ENCODE peak calls at places on chromosomes 1 and 21, in four cellular contexts. W is WERI-Rb-1, J is HFF-Myc, I is GM12865. A is an unnamed sample.

GRCh38 chr1:94970783-94971182 is 43.9 kb upstream of the CNN3 start:
- DNase-seq in W (no peak), J (no peak), I (no peak), A (no peak)

GRCh38 chr1:39988618-39989343 is 33.8 kb downstream of the MFSD2A start:
- DNase-seq in W (no peak), J (no peak), I (no peak), A (no peak)

GRCh38 chr1:212700892-212701819 is 1.5 kb upstream of the BATF3 start:
- DNase-seq in W (peak; percentile 71), J (no peak), I (peak; percentile 43), A (peak; percentile 11)

GRCh38 chr1:66747500-66747899 is 4.8 kb upstream of the DYNLT5 start:
- DNase-seq in W (no peak), J (no peak), I (no peak), A (no peak)

GRCh38 chr1:152018537-152018936 is 18.3 kb downstream of the S100A11 start:
- DNase-seq in W (peak; percentile 57), J (no peak), I (peak; percentile 22), A (no peak)

GRCh38 chr1:217478450-217478849 is 152.4 kb downstream of the GPATCH2 start:
- DNase-seq in W (no peak), J (no peak), I (no peak), A (no peak)

GRCh38 chr1:18705811-18706210 is 75.2 kb downstream of the PAX7 start:
- DNase-seq in W (peak; percentile 67), J (no peak), I (peak; percentile 18), A (no peak)

GRCh38 chr1:64038965-64039926 is 164.2 kb upstream of the UBE2U start:
- DNase-seq in W (no peak), J (peak; percentile 97), I (peak; percentile 1), A (peak; percentile 100)

GRCh38 chr1:179871940-179872339 is 5.7 kb downstream of the TOR1AIP2 start:
- DNase-seq in W (no peak), J (no peak), I (no peak), A (no peak)

GRCh38 chr1:181655756-181656155 is 172.4 kb downstream of the CACNA1E start:
- DNase-seq in W (no peak), J (no peak), I (no peak), A (peak; percentile 34)

GRCh38 chr1:154342836-154343472 is 17.6 kb downstream of the ATP8B2 start:
- DNase-seq in W (no peak), J (no peak), I (no peak), A (no peak)

GRCh38 chr1:25182629-25183028 is 49.7 kb downstream of the SYF2 start:
- DNase-seq in W (no peak), J (peak; percentile 30), I (no peak), A (no peak)

GRCh38 chr21:38637161-38637560 is 138.9 kb upstream of the ERG start:
- DNase-seq in W (no peak), J (no peak), I (no peak), A (no peak)

GRCh38 chr1:41434748-41435449 is 49.6 kb downstream of the EDN2 start:
- DNase-seq in W (no peak), J (no peak), I (no peak), A (no peak)

GRCh38 chr1:225137981-225138380 is 208.5 kb downstream of the DNAH14 start:
- DNase-seq in W (no peak), J (no peak), I (no peak), A (no peak)

GRCh38 chr1:2199042-2199810 is 4.7 kb upstream of the FAAP20 start:
- DNase-seq in W (peak; percentile 81), J (no peak), I (no peak), A (no peak)
- TF ChIP-seq CTCF in W (peak; percentile 50), J (no peak), I (no peak), A (peak; percentile 19)

GRCh38 chr1:172138636-172139035 is 281.8 kb upstream of the C1orf105 start:
- DNase-seq in W (no peak), J (no peak), I (no peak), A (no peak)
- H3K4me3 ChIP-seq in W (no peak overlapping the region), J (no peak overlapping the region), I (no peak overlapping the region), A (no peak overlapping the region)

GRCh38 chr1:201946224-201946908 is at the start of gene LMOD1:
- DNase-seq in W (peak; percentile 99), J (no peak), I (no peak), A (peak; percentile 84)

GRCh38 chr1:201945863-201946223 is 505 bp downstream of the LMOD1 start:
- DNase-seq in W (peak; percentile 37), J (no peak), I (no peak), A (no peak)

GRCh38 chr1:201944002-201944401 is 2.3 kb downstream of the LMOD1 start:
- DNase-seq in W (no peak), J (no peak), I (no peak), A (no peak)

GRCh38 chr1:201945157-201945556 is 1.2 kb downstream of the LMOD1 start:
- DNase-seq in W (no peak), J (no peak), I (no peak), A (no peak)

DNA sequence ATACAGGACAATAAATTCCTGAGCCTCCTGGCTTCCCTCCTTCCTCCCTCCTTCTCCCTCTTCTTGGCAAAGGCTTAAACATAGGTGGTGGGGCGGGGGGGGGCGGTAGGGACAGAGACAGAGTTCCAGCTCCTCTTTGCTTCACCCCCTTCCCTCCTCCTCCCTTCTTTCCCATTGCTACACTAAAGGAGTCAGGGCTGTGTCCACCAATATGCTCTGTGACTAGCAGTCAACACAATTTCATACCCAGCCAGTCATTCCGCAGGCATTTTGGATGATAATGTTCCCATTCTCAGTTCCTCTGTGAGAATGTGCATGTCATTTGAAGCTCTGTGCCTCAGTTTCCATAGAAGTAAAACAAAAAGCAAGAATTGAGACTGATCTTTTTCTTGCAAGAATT is 1.7 kb downstream of the LMOD1 start:
- DNase-seq in W (no peak), J (no peak), I (no peak), A (no peak)
- TF ChIP-seq CTCF in W (no peak), J (no peak), I (no peak), A (no peak)

GRCh38 chr1:150257624-150258274 is at the start of gene CA14:
- DNase-seq in W (no peak), J (no peak), I (no peak), A (no peak)
- H3K4me3 ChIP-seq in W (peak within 1 kb of the TSS; percentile 44), J (no peak within 1 kb of the TSS), I (no peak within 1 kb of the TSS), A (peak within 1 kb of the TSS; percentile 54)

DNA sequence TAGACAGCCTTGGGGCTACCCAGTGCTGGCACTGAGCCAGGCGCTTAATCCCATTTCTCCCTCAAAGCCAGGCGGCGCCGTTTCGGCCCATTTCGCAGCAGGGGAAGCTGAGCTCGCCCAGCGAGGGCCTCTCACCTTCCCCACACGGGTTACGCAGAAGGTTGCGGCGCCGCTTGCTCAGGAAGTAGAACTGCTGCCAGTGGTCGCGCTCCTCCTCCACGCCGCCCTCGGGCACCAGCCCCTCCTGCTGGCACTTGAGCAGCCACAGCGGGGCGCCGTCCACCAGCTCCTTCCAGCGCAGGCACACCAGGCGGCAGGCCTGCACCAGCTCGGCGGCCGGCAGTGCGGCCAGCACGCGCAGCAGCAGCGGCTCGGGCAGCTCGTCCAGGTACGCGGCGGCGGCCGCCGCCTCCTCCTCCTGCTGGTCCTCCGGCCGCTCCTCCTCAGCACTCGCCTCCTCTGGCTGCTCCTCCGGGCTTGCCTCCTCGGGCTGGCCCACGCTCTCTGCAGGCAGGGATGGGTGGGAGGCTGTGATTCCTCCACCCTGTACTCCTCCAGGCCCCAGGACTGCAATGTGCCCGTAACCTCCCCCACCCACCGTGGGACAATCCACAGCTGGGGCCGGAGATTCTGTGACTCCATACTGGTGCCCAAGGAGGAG is 3.8 kb downstream of the FBXO2 start:
- DNase-seq in W (peak; percentile 81), J (peak; percentile 17), I (peak; percentile 85), A (peak; percentile 35)
- TF ChIP-seq CTCF in W (peak; percentile 81), J (peak; percentile 59), I (peak; percentile 74), A (peak; percentile 70)